ENCODE peak calls at places on chromosomes 12 and 14, in nine cellular contexts. One of them, this sample, is unnamed.

GRCh38 chr14:72916174-72916573 is 10.1 kb upstream of the DCAF4 start:
- DNase-seq in foreskin fibroblast: peak
- DNase-seq in endothelial cell: no peak
- DNase-seq in WTC11: no peak
- DNase-seq in psoas muscle: no peak
- DNase-seq in MM.1S: no peak
- DNase-seq in H9: no peak
- DNase-seq in suprapubic skin: no peak
- DNase-seq in GM06990: no peak
- DNase-seq in this sample: no peak

GRCh38 chr12:94855853-94856252 is 147.6 kb downstream of the NDUFA12 start:
- DNase-seq in foreskin fibroblast: no peak
- DNase-seq in endothelial cell: no peak
- DNase-seq in WTC11: no peak
- DNase-seq in psoas muscle: no peak
- DNase-seq in MM.1S: no peak
- DNase-seq in H9: no peak
- DNase-seq in suprapubic skin: no peak
- DNase-seq in GM06990: no peak
- DNase-seq in this sample: no peak

GRCh38 chr12:101414533-101415119 is 7.1 kb upstream of the ARL1 start:
- DNase-seq in foreskin fibroblast: peak
- DNase-seq in endothelial cell: peak
- DNase-seq in WTC11: peak
- DNase-seq in psoas muscle: no peak
- DNase-seq in MM.1S: peak
- DNase-seq in H9: peak
- DNase-seq in suprapubic skin: no peak
- DNase-seq in GM06990: peak
- DNase-seq in this sample: no peak

GRCh38 chr14:60326274-60326673 is 77.3 kb downstream of the PPM1A start:
- DNase-seq in foreskin fibroblast: no peak
- DNase-seq in endothelial cell: no peak
- DNase-seq in WTC11: no peak
- DNase-seq in psoas muscle: no peak
- DNase-seq in MM.1S: no peak
- DNase-seq in H9: no peak
- DNase-seq in suprapubic skin: no peak
- DNase-seq in GM06990: no peak
- DNase-seq in this sample: no peak

GRCh38 chr12:112018571-112019237 is 5.5 kb downstream of the ERP29 start:
- DNase-seq in foreskin fibroblast: peak
- DNase-seq in endothelial cell: no peak
- DNase-seq in WTC11: no peak
- DNase-seq in psoas muscle: no peak
- DNase-seq in MM.1S: no peak
- DNase-seq in H9: no peak
- DNase-seq in suprapubic skin: no peak
- DNase-seq in GM06990: no peak
- DNase-seq in this sample: no peak

GRCh38 chr12:75859868-75860267 is 171.7 kb downstream of the PHLDA1 start:
- DNase-seq in foreskin fibroblast: peak
- DNase-seq in endothelial cell: no peak
- DNase-seq in WTC11: no peak
- DNase-seq in psoas muscle: no peak
- DNase-seq in MM.1S: no peak
- DNase-seq in H9: no peak
- DNase-seq in suprapubic skin: no peak
- DNase-seq in GM06990: no peak
- DNase-seq in this sample: no peak

GRCh38 chr12:112664569-112664968 is 127.0 kb upstream of the RPH3A start:
- DNase-seq in foreskin fibroblast: peak
- DNase-seq in endothelial cell: peak
- DNase-seq in WTC11: peak
- DNase-seq in psoas muscle: no peak
- DNase-seq in MM.1S: peak
- DNase-seq in H9: peak
- DNase-seq in suprapubic skin: no peak
- DNase-seq in GM06990: no peak
- DNase-seq in this sample: no peak

GRCh38 chr12:70757830-70758493 is 120.7 kb upstream of the PTPRB start:
- DNase-seq in foreskin fibroblast: no peak
- DNase-seq in endothelial cell: no peak
- DNase-seq in WTC11: no peak
- DNase-seq in psoas muscle: no peak
- DNase-seq in MM.1S: no peak
- DNase-seq in H9: no peak
- DNase-seq in suprapubic skin: no peak
- DNase-seq in GM06990: no peak
- DNase-seq in this sample: no peak

GRCh38 chr14:99602054-99602787 is 1.8 kb downstream of the CCDC85C start:
- DNase-seq in foreskin fibroblast: peak
- DNase-seq in endothelial cell: no peak
- DNase-seq in WTC11: no peak
- DNase-seq in psoas muscle: no peak
- DNase-seq in MM.1S: no peak
- DNase-seq in H9: no peak
- DNase-seq in suprapubic skin: no peak
- DNase-seq in GM06990: no peak
- DNase-seq in this sample: no peak

GRCh38 chr14:22976620-22977433 is 5.5 kb downstream of the AJUBA start:
- DNase-seq in foreskin fibroblast: peak
- DNase-seq in endothelial cell: no peak
- DNase-seq in WTC11: no peak
- DNase-seq in psoas muscle: no peak
- DNase-seq in MM.1S: no peak
- DNase-seq in H9: no peak
- DNase-seq in suprapubic skin: no peak
- DNase-seq in GM06990: no peak
- DNase-seq in this sample: no peak

GRCh38 chr12:12333407-12333831 is 16.6 kb downstream of the MANSC1 start:
- DNase-seq in foreskin fibroblast: no peak
- DNase-seq in endothelial cell: no peak
- DNase-seq in WTC11: no peak
- DNase-seq in psoas muscle: no peak
- DNase-seq in MM.1S: no peak
- DNase-seq in H9: no peak
- DNase-seq in suprapubic skin: no peak
- DNase-seq in GM06990: no peak
- DNase-seq in this sample: no peak

GRCh38 chr14:75427482-75428229 is at the start of gene JDP2:
- DNase-seq in foreskin fibroblast: peak
- DNase-seq in endothelial cell: peak
- DNase-seq in WTC11: peak
- DNase-seq in psoas muscle: peak
- DNase-seq in MM.1S: peak
- DNase-seq in H9: peak
- DNase-seq in suprapubic skin: peak
- DNase-seq in GM06990: peak
- DNase-seq in this sample: peak

GRCh38 chr14:35341454-35342159 is 49.4 kb downstream of the PSMA6 start:
- DNase-seq in foreskin fibroblast: peak
- DNase-seq in endothelial cell: no peak
- DNase-seq in WTC11: peak
- DNase-seq in psoas muscle: peak
- DNase-seq in MM.1S: no peak
- DNase-seq in H9: peak
- DNase-seq in suprapubic skin: peak
- DNase-seq in GM06990: no peak
- DNase-seq in this sample: no peak

DNA sequence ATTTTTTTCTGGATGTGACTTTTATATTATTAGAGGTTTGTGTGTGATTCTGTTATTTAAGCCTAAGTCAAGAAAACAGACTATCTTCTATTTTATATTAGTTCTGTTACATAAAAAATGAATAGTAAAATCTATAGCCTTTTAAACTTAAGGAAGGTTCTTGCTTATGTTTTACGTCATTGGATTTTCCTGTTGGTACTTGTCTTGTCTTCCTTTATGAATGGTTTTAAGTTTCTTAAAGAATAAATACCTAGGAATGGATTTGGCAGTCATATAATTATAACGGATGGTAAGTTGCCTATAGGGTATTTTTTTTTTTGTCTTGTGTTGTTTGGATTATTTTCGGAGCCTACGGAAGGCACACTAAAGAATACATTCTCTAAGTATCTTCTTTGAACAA is 161.8 kb upstream of the PTPRQ start:
- DNase-seq in foreskin fibroblast: no peak
- DNase-seq in endothelial cell: no peak
- DNase-seq in WTC11: no peak
- DNase-seq in psoas muscle: no peak
- DNase-seq in MM.1S: no peak
- DNase-seq in H9: no peak
- DNase-seq in suprapubic skin: no peak
- DNase-seq in GM06990: no peak
- DNase-seq in this sample: no peak
- TF ChIP-seq CTCF in foreskin fibroblast: no peak
- TF ChIP-seq CTCF in endothelial cell: no peak
- TF ChIP-seq CTCF in WTC11: no peak
- TF ChIP-seq CTCF in psoas muscle: no peak
- TF ChIP-seq CTCF in MM.1S: no peak
- TF ChIP-seq CTCF in H9: no peak
- TF ChIP-seq CTCF in suprapubic skin: no peak
- TF ChIP-seq CTCF in GM06990: no peak
- TF ChIP-seq CTCF in this sample: no peak

GRCh38 chr14:45145214-45145613 is 9.5 kb downstream of the FANCM start:
- DNase-seq in foreskin fibroblast: no peak
- DNase-seq in endothelial cell: no peak
- DNase-seq in WTC11: no peak
- DNase-seq in psoas muscle: no peak
- DNase-seq in MM.1S: no peak
- DNase-seq in H9: no peak
- DNase-seq in suprapubic skin: no peak
- DNase-seq in GM06990: no peak
- DNase-seq in this sample: no peak

GRCh38 chr14:45144658-45145057 is 8.9 kb downstream of the FANCM start:
- DNase-seq in foreskin fibroblast: no peak
- DNase-seq in endothelial cell: no peak
- DNase-seq in WTC11: no peak
- DNase-seq in psoas muscle: no peak
- DNase-seq in MM.1S: no peak
- DNase-seq in H9: no peak
- DNase-seq in suprapubic skin: no peak
- DNase-seq in GM06990: peak
- DNase-seq in this sample: no peak

GRCh38 chr14:45135659-45136314 is at the start of gene FANCM:
- DNase-seq in foreskin fibroblast: peak
- DNase-seq in endothelial cell: peak
- DNase-seq in WTC11: peak
- DNase-seq in psoas muscle: peak
- DNase-seq in MM.1S: peak
- DNase-seq in H9: peak
- DNase-seq in suprapubic skin: peak
- DNase-seq in GM06990: peak
- DNase-seq in this sample: peak

GRCh38 chr14:45135181-45135580 is 549 bp upstream of the FANCM start:
- DNase-seq in foreskin fibroblast: peak
- DNase-seq in endothelial cell: no peak
- DNase-seq in WTC11: no peak
- DNase-seq in psoas muscle: no peak
- DNase-seq in MM.1S: no peak
- DNase-seq in H9: no peak
- DNase-seq in suprapubic skin: no peak
- DNase-seq in GM06990: peak
- DNase-seq in this sample: no peak

GRCh38 chr14:45140661-45141187 is 5.0 kb downstream of the FANCM start:
- DNase-seq in foreskin fibroblast: no peak
- DNase-seq in endothelial cell: no peak
- DNase-seq in WTC11: no peak
- DNase-seq in psoas muscle: no peak
- DNase-seq in MM.1S: no peak
- DNase-seq in H9: peak
- DNase-seq in suprapubic skin: no peak
- DNase-seq in GM06990: no peak
- DNase-seq in this sample: no peak
- TF ChIP-seq CTCF in foreskin fibroblast: no peak
- TF ChIP-seq CTCF in endothelial cell: no peak
- TF ChIP-seq CTCF in WTC11: no peak
- TF ChIP-seq CTCF in psoas muscle: no peak
- TF ChIP-seq CTCF in MM.1S: no peak
- TF ChIP-seq CTCF in H9: no peak
- TF ChIP-seq CTCF in suprapubic skin: no peak
- TF ChIP-seq CTCF in GM06990: no peak
- TF ChIP-seq CTCF in this sample: no peak

DNA sequence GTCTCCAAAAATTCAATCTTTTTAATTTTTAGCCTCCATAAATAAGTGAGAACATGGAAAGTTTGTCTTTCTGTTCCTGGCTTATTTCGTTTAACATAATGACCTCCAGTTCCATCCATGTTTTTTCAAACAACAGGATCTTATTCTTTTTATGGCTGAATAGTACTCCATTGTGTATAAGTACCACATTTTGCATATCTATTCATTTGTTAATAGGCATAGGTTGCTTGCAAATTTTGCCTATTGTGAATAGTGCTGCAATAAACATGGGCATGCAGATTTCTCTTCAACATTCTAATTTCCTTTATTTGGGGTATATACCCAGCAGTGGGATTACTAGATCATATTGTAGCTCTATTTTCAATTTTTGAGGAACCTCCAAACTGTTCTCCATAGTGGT is 16.1 kb upstream of the PAH start:
- DNase-seq in foreskin fibroblast: no peak
- DNase-seq in endothelial cell: no peak
- DNase-seq in WTC11: no peak
- DNase-seq in psoas muscle: no peak
- DNase-seq in MM.1S: no peak
- DNase-seq in H9: no peak
- DNase-seq in suprapubic skin: no peak
- DNase-seq in GM06990: no peak
- DNase-seq in this sample: no peak
- TF ChIP-seq CTCF in foreskin fibroblast: no peak
- TF ChIP-seq CTCF in endothelial cell: no peak
- TF ChIP-seq CTCF in WTC11: no peak
- TF ChIP-seq CTCF in psoas muscle: no peak
- TF ChIP-seq CTCF in MM.1S: no peak
- TF ChIP-seq CTCF in H9: no peak
- TF ChIP-seq CTCF in suprapubic skin: no peak
- TF ChIP-seq CTCF in GM06990: no peak
- TF ChIP-seq CTCF in this sample: no peak

DNA sequence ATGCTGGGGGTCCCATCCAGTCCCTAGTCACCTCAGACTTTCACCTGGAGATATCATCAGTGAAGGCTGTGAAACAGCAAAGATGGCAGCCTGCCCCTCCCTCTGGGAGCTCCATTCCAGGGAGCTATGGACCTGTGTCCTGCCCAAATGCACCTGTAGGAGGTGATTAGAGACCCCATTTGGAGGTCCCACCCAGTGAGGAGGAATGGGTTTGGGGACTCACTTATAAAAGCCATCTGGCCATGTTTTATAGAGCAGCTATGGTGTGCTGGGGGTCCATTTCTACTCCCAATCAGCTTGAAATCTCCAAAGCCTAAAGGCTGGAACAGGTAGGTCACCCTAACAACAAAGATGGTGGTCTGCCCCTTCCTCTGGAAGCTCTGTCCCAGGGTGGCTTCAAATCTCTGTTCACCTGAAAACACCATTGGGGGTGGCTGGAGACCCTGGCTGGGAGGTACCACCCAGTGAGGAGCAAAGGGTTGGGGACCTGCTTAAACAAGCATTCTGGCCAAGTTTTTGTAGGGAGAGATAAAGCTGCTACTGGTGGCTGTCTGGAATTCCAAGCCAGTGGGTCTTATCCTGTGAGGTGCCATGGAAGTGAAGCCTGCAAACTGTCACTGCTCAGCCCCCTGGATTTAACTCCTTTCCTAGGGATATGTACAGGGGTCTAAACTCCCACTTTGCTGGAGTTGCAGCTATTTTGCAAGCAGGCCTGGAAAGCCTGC is 182.3 kb downstream of the RASSF9 start:
- DNase-seq in foreskin fibroblast: no peak
- DNase-seq in endothelial cell: no peak
- DNase-seq in WTC11: no peak
- DNase-seq in psoas muscle: no peak
- DNase-seq in MM.1S: no peak
- DNase-seq in H9: no peak
- DNase-seq in suprapubic skin: no peak
- DNase-seq in GM06990: no peak
- DNase-seq in this sample: no peak
- TF ChIP-seq CTCF in foreskin fibroblast: no peak
- TF ChIP-seq CTCF in endothelial cell: no peak
- TF ChIP-seq CTCF in WTC11: no peak
- TF ChIP-seq CTCF in psoas muscle: no peak
- TF ChIP-seq CTCF in MM.1S: no peak
- TF ChIP-seq CTCF in H9: no peak
- TF ChIP-seq CTCF in suprapubic skin: no peak
- TF ChIP-seq CTCF in GM06990: no peak
- TF ChIP-seq CTCF in this sample: no peak